ENCODE peak calls at places on chromosomes 11 and 22, in seven cellular contexts. One of them, this sample, is unnamed.

GRCh38 chr11:131356201-131356600 is 14.2 kb upstream of the NTM start:
- DNase-seq in caudate nucleus: no peak
- DNase-seq in lung microvascular endothelial cell: no peak
- DNase-seq in GM23248: no peak
- DNase-seq in T-helper 9 cell: no peak
- DNase-seq in upper lobe of left lung: no peak
- DNase-seq in memory B cell: no peak
- DNase-seq in this sample: no peak

GRCh38 chr22:29167032-29167911 is 38.4 kb upstream of the EMID1 start:
- DNase-seq in T-helper 9 cell: no peak
- DNase-seq in memory B cell: peak
- DNase-seq in lung microvascular endothelial cell: no peak
- DNase-seq in upper lobe of left lung: no peak
- DNase-seq in GM23248: no peak
- DNase-seq in caudate nucleus: no peak
- DNase-seq in this sample: peak

GRCh38 chr22:37626144-37626543 is 13.3 kb upstream of the SH3BP1 start:
- DNase-seq in caudate nucleus: no peak
- DNase-seq in upper lobe of left lung: peak
- DNase-seq in memory B cell: no peak
- DNase-seq in lung microvascular endothelial cell: no peak
- DNase-seq in GM23248: no peak
- DNase-seq in T-helper 9 cell: no peak
- DNase-seq in this sample: no peak

GRCh38 chr22:30481711-30482110 is 9.9 kb upstream of the SEC14L3 start:
- DNase-seq in caudate nucleus: peak
- DNase-seq in GM23248: peak
- DNase-seq in T-helper 9 cell: no peak
- DNase-seq in lung microvascular endothelial cell: peak
- DNase-seq in upper lobe of left lung: no peak
- DNase-seq in memory B cell: no peak
- DNase-seq in this sample: peak

GRCh38 chr11:62295504-62295903 is 3.4 kb downstream of the SCGB1D4 start:
- DNase-seq in T-helper 9 cell: no peak
- DNase-seq in memory B cell: no peak
- DNase-seq in upper lobe of left lung: no peak
- DNase-seq in GM23248: peak
- DNase-seq in caudate nucleus: no peak
- DNase-seq in lung microvascular endothelial cell: peak
- DNase-seq in this sample: peak

GRCh38 chr11:27701262-27702105 is 1.2 kb upstream of the BDNF start:
- DNase-seq in memory B cell: no peak
- DNase-seq in GM23248: peak
- DNase-seq in caudate nucleus: peak
- DNase-seq in T-helper 9 cell: no peak
- DNase-seq in lung microvascular endothelial cell: peak
- DNase-seq in upper lobe of left lung: peak
- DNase-seq in this sample: peak

GRCh38 chr11:14435717-14436116 is 63.9 kb downstream of the COPB1 start:
- DNase-seq in T-helper 9 cell: no peak
- DNase-seq in caudate nucleus: no peak
- DNase-seq in memory B cell: no peak
- DNase-seq in upper lobe of left lung: no peak
- DNase-seq in GM23248: no peak
- DNase-seq in lung microvascular endothelial cell: no peak
- DNase-seq in this sample: no peak

GRCh38 chr22:41482319-41482935 is 13.5 kb downstream of the ACO2 start:
- DNase-seq in upper lobe of left lung: no peak
- DNase-seq in memory B cell: no peak
- DNase-seq in lung microvascular endothelial cell: no peak
- DNase-seq in GM23248: peak
- DNase-seq in caudate nucleus: no peak
- DNase-seq in T-helper 9 cell: no peak
- DNase-seq in this sample: peak

GRCh38 chr11:61498767-61499341 is 9.7 kb upstream of the LRRC10B start:
- DNase-seq in lung microvascular endothelial cell: no peak
- DNase-seq in caudate nucleus: peak
- DNase-seq in upper lobe of left lung: no peak
- DNase-seq in T-helper 9 cell: no peak
- DNase-seq in memory B cell: no peak
- DNase-seq in GM23248: no peak
- DNase-seq in this sample: no peak

GRCh38 chr22:39808087-39808486 is 85.5 kb downstream of the ENTHD1 start:
- DNase-seq in lung microvascular endothelial cell: peak
- DNase-seq in memory B cell: no peak
- DNase-seq in T-helper 9 cell: peak
- DNase-seq in GM23248: peak
- DNase-seq in upper lobe of left lung: no peak
- DNase-seq in caudate nucleus: no peak
- DNase-seq in this sample: peak

GRCh38 chr11:114039551-114039950 is 20.0 kb upstream of the ZBTB16 start:
- DNase-seq in memory B cell: no peak
- DNase-seq in lung microvascular endothelial cell: no peak
- DNase-seq in GM23248: no peak
- DNase-seq in caudate nucleus: no peak
- DNase-seq in upper lobe of left lung: no peak
- DNase-seq in T-helper 9 cell: no peak
- DNase-seq in this sample: no peak

GRCh38 chr22:49799431-49800075 is 28.1 kb downstream of the BRD1 start:
- DNase-seq in caudate nucleus: no peak
- DNase-seq in GM23248: no peak
- DNase-seq in memory B cell: no peak
- DNase-seq in T-helper 9 cell: no peak
- DNase-seq in upper lobe of left lung: peak
- DNase-seq in lung microvascular endothelial cell: no peak
- DNase-seq in this sample: no peak

GRCh38 chr11:101456812-101457211 is 127.0 kb downstream of the TRPC6 start:
- DNase-seq in GM23248: peak
- DNase-seq in caudate nucleus: no peak
- DNase-seq in lung microvascular endothelial cell: no peak
- DNase-seq in memory B cell: no peak
- DNase-seq in upper lobe of left lung: no peak
- DNase-seq in T-helper 9 cell: no peak
- DNase-seq in this sample: no peak

GRCh38 chr11:113465786-113466185 is 9.4 kb downstream of the DRD2 start:
- DNase-seq in memory B cell: no peak
- DNase-seq in lung microvascular endothelial cell: no peak
- DNase-seq in caudate nucleus: no peak
- DNase-seq in GM23248: no peak
- DNase-seq in T-helper 9 cell: no peak
- DNase-seq in upper lobe of left lung: no peak
- DNase-seq in this sample: no peak

GRCh38 chr11:15883349-15883961 is 472.9 kb downstream of the SOX6 start:
- DNase-seq in lung microvascular endothelial cell: no peak
- DNase-seq in upper lobe of left lung: no peak
- DNase-seq in T-helper 9 cell: no peak
- DNase-seq in memory B cell: no peak
- DNase-seq in GM23248: no peak
- DNase-seq in caudate nucleus: peak
- DNase-seq in this sample: no peak

GRCh38 chr22:19704355-19705015 is 9.8 kb upstream of the SEPTIN5 start:
- DNase-seq in T-helper 9 cell: no peak
- DNase-seq in caudate nucleus: no peak
- DNase-seq in GM23248: no peak
- DNase-seq in memory B cell: no peak
- DNase-seq in upper lobe of left lung: peak
- DNase-seq in lung microvascular endothelial cell: no peak
- DNase-seq in this sample: peak

GRCh38 chr11:44977493-44977984 is 26.9 kb upstream of the TP53I11 start:
- DNase-seq in T-helper 9 cell: no peak
- DNase-seq in lung microvascular endothelial cell: peak
- DNase-seq in memory B cell: no peak
- DNase-seq in GM23248: no peak
- DNase-seq in upper lobe of left lung: no peak
- DNase-seq in caudate nucleus: no peak
- DNase-seq in this sample: no peak

GRCh38 chr11:85918910-85919794 is 64.0 kb downstream of the CCDC83 start:
- DNase-seq in caudate nucleus: no peak
- DNase-seq in memory B cell: no peak
- DNase-seq in upper lobe of left lung: no peak
- DNase-seq in GM23248: peak
- DNase-seq in lung microvascular endothelial cell: no peak
- DNase-seq in T-helper 9 cell: no peak
- DNase-seq in this sample: no peak

GRCh38 chr22:47610766-47611165 is 848.3 kb downstream of the TBC1D22A start:
- DNase-seq in T-helper 9 cell: no peak
- DNase-seq in GM23248: no peak
- DNase-seq in upper lobe of left lung: no peak
- DNase-seq in memory B cell: no peak
- DNase-seq in caudate nucleus: no peak
- DNase-seq in lung microvascular endothelial cell: no peak
- DNase-seq in this sample: no peak

GRCh38 chr11:93160808-93161207 is 37.0 kb downstream of the SLC36A4 start:
- DNase-seq in lung microvascular endothelial cell: no peak
- DNase-seq in caudate nucleus: no peak
- DNase-seq in T-helper 9 cell: no peak
- DNase-seq in upper lobe of left lung: no peak
- DNase-seq in memory B cell: no peak
- DNase-seq in GM23248: peak
- DNase-seq in this sample: no peak

GRCh38 chr11:134071766-134072403 is 3.0 kb downstream of the JAM3 start:
- DNase-seq in GM23248: peak
- DNase-seq in lung microvascular endothelial cell: no peak
- DNase-seq in caudate nucleus: no peak
- DNase-seq in T-helper 9 cell: no peak
- DNase-seq in upper lobe of left lung: no peak
- DNase-seq in memory B cell: no peak
- DNase-seq in this sample: no peak

GRCh38 chr11:131036544-131036943 is 120.3 kb upstream of the SNX19 start:
- DNase-seq in lung microvascular endothelial cell: no peak
- DNase-seq in GM23248: no peak
- DNase-seq in caudate nucleus: no peak
- DNase-seq in upper lobe of left lung: no peak
- DNase-seq in T-helper 9 cell: no peak
- DNase-seq in memory B cell: no peak
- DNase-seq in this sample: no peak

GRCh38 chr22:49767355-49768062 is 60.2 kb downstream of the BRD1 start:
- DNase-seq in GM23248: peak
- DNase-seq in memory B cell: peak
- DNase-seq in lung microvascular endothelial cell: peak
- DNase-seq in T-helper 9 cell: no peak
- DNase-seq in caudate nucleus: no peak
- DNase-seq in upper lobe of left lung: no peak
- DNase-seq in this sample: no peak

GRCh38 chr11:33630936-33631748 is 69.5 kb downstream of the C11orf91 start:
- DNase-seq in T-helper 9 cell: no peak
- DNase-seq in memory B cell: no peak
- DNase-seq in GM23248: peak
- DNase-seq in upper lobe of left lung: no peak
- DNase-seq in caudate nucleus: no peak
- DNase-seq in lung microvascular endothelial cell: peak
- DNase-seq in this sample: peak

GRCh38 chr22:35641494-35642120 is 6.6 kb upstream of the APOL6 start:
- DNase-seq in GM23248: no peak
- DNase-seq in T-helper 9 cell: no peak
- DNase-seq in upper lobe of left lung: no peak
- DNase-seq in caudate nucleus: no peak
- DNase-seq in memory B cell: no peak
- DNase-seq in lung microvascular endothelial cell: no peak
- DNase-seq in this sample: no peak

GRCh38 chr11:123195182-123196059 is at the start of gene CLMP:
- DNase-seq in GM23248: peak
- DNase-seq in memory B cell: no peak
- DNase-seq in T-helper 9 cell: no peak
- DNase-seq in lung microvascular endothelial cell: peak
- DNase-seq in caudate nucleus: no peak
- DNase-seq in upper lobe of left lung: peak
- DNase-seq in this sample: peak

GRCh38 chr22:17954860-17955587 is 69.3 kb downstream of the MICAL3 start:
- DNase-seq in GM23248: no peak
- DNase-seq in T-helper 9 cell: no peak
- DNase-seq in lung microvascular endothelial cell: no peak
- DNase-seq in caudate nucleus: no peak
- DNase-seq in memory B cell: no peak
- DNase-seq in upper lobe of left lung: no peak
- DNase-seq in this sample: no peak